ENCODE peak calls at places on chromosomes 3 and 15, in seven cellular contexts. L, Q, N, I, P, H and F are unnamed samples.

GRCh38 chr3:12935023-12935860 is 93.9 kb upstream of the RPL32 start:
- DNase-seq in L (no peak), Q (no peak), N (no peak), I (no peak), P (no peak), H (no peak), F (no peak)

GRCh38 chr15:89110060-89110459 is 21.8 kb downstream of the ABHD2 start:
- DNase-seq in L (no peak), Q (no peak), N (no peak), I (no peak), P (no peak), H (no peak), F (no peak)

GRCh38 chr3:126781406-126781805 is 77.4 kb downstream of the CHCHD6 start:
- DNase-seq in L (no peak), Q (no peak), N (no peak), I (no peak), P (no peak), H (no peak), F (no peak)

GRCh38 chr3:139127101-139127500 is 82.4 kb upstream of the PRR23C start:
- DNase-seq in L (no peak), Q (peak), N (no peak), I (no peak), P (no peak), H (no peak), F (no peak)

GRCh38 chr3:197960694-197961581 is 921 bp downstream of the LMLN start:
- DNase-seq in L (no peak), Q (no peak), N (peak), I (no peak), P (no peak), H (no peak), F (no peak)

GRCh38 chr15:67548862-67549651 is 6.6 kb downstream of the MAP2K5 start:
- DNase-seq in L (no peak), Q (no peak), N (no peak), I (no peak), P (no peak), H (no peak), F (no peak)

GRCh38 chr3:106214641-106215040 is 345.8 kb upstream of the CBLB start:
- DNase-seq in L (no peak), Q (no peak), N (no peak), I (no peak), P (no peak), H (no peak), F (no peak)

GRCh38 chr3:37291275-37291700 is 116.9 kb upstream of the LRRFIP2 start:
- DNase-seq in L (no peak), Q (peak), N (no peak), I (no peak), P (no peak), H (peak), F (no peak)

GRCh38 chr15:78035861-78036476 is 41.5 kb downstream of the TBC1D2B start:
- DNase-seq in L (no peak), Q (no peak), N (peak), I (no peak), P (no peak), H (no peak), F (no peak)

GRCh38 chr15:40047413-40048154 is 8.6 kb upstream of the SRP14 start:
- DNase-seq in L (peak), Q (no peak), N (peak), I (peak), P (no peak), H (peak), F (peak)

GRCh38 chr3:107217161-107217560 is 160.1 kb upstream of the CCDC54 start:
- DNase-seq in L (no peak), Q (peak), N (no peak), I (no peak), P (no peak), H (peak), F (no peak)

GRCh38 chr15:78208887-78209645 is 25.3 kb downstream of the ACSBG1 start:
- DNase-seq in L (no peak), Q (no peak), N (no peak), I (no peak), P (no peak), H (no peak), F (no peak)

GRCh38 chr15:70061086-70061370 is 36.7 kb downstream of the TLE3 start:
- DNase-seq in L (no peak), Q (no peak), N (no peak), I (peak), P (no peak), H (no peak), F (no peak)

GRCh38 chr3:48125026-48125704 is 63.1 kb downstream of the CDC25A start:
- DNase-seq in L (no peak), Q (peak), N (no peak), I (no peak), P (no peak), H (peak), F (no peak)

GRCh38 chr15:62572797-62573196 is 407.7 kb upstream of the C2CD4B start:
- DNase-seq in L (no peak), Q (no peak), N (no peak), I (no peak), P (no peak), H (no peak), F (no peak)

GRCh38 chr15:63583027-63583426 is 14.2 kb upstream of the FBXL22 start:
- DNase-seq in L (no peak), Q (peak), N (no peak), I (no peak), P (no peak), H (peak), F (no peak)

GRCh38 chr3:45435961-45436360 is 47.6 kb downstream of the LARS2 start:
- DNase-seq in L (no peak), Q (no peak), N (no peak), I (no peak), P (no peak), H (no peak), F (no peak)

GRCh38 chr3:89803711-89804110 is 696.3 kb downstream of the EPHA3 start:
- DNase-seq in L (no peak), Q (no peak), N (no peak), I (no peak), P (no peak), H (no peak), F (no peak)

GRCh38 chr15:81948751-81949150 is 97.1 kb downstream of the MEX3B start:
- DNase-seq in L (no peak), Q (no peak), N (no peak), I (no peak), P (no peak), H (no peak), F (no peak)

GRCh38 chr3:26106119-26106690 is 316.3 kb downstream of the OXSM start:
- DNase-seq in L (no peak), Q (no peak), N (no peak), I (no peak), P (no peak), H (no peak), F (no peak)

GRCh38 chr3:36678216-36679013 is 85.9 kb downstream of the DCLK3 start:
- DNase-seq in L (no peak), Q (no peak), N (no peak), I (no peak), P (no peak), H (peak), F (no peak)

GRCh38 chr3:134685881-134686802 is 35.3 kb upstream of the KY start:
- DNase-seq in L (no peak), Q (peak), N (no peak), I (no peak), P (no peak), H (no peak), F (no peak)

GRCh38 chr15:48609486-48609885 is 36.0 kb downstream of the FBN1 start:
- DNase-seq in L (no peak), Q (no peak), N (no peak), I (no peak), P (no peak), H (no peak), F (no peak)

GRCh38 chr3:188365978-188366698 is 212.2 kb downstream of the LPP start:
- DNase-seq in L (no peak), Q (no peak), N (no peak), I (no peak), P (no peak), H (no peak), F (no peak)

GRCh38 chr15:95085056-95085455 is 853.7 kb downstream of the MCTP2 start:
- DNase-seq in L (no peak), Q (no peak), N (no peak), I (no peak), P (no peak), H (no peak), F (no peak)

GRCh38 chr3:16055606-16056209 is 118.8 kb upstream of the GALNT15 start:
- DNase-seq in L (no peak), Q (no peak), N (no peak), I (no peak), P (no peak), H (no peak), F (no peak)

GRCh38 chr3:137259709-137260108 is 301.9 kb downstream of the IL20RB start:
- DNase-seq in L (no peak), Q (no peak), N (no peak), I (no peak), P (no peak), H (no peak), F (no peak)

GRCh38 chr3:160879859-160880258 is 123.8 kb downstream of the PPM1L start:
- DNase-seq in L (no peak), Q (no peak), N (no peak), I (no peak), P (no peak), H (no peak), F (no peak)

GRCh38 chr3:177426151-177426904 is 229.0 kb upstream of the TBL1XR1 start:
- DNase-seq in L (no peak), Q (peak), N (no peak), I (no peak), P (no peak), H (no peak), F (no peak)

GRCh38 chr3:27907148-27907547 is 185.0 kb upstream of the EOMES start:
- DNase-seq in L (no peak), Q (no peak), N (no peak), I (no peak), P (no peak), H (no peak), F (no peak)

GRCh38 chr15:50055333-50056278 is 63.4 kb downstream of the ATP8B4 start:
- DNase-seq in L (no peak), Q (peak), N (no peak), I (no peak), P (no peak), H (no peak), F (no peak)

GRCh38 chr3:61666615-61667320 is 105.4 kb downstream of the PTPRG start:
- DNase-seq in L (no peak), Q (no peak), N (no peak), I (no peak), P (no peak), H (no peak), F (no peak)

GRCh38 chr3:42732196-42732828 is 29.7 kb upstream of the HHATL start:
- DNase-seq in L (no peak), Q (no peak), N (no peak), I (no peak), P (no peak), H (no peak), F (no peak)